ENCODE peak calls at places on chromosome 2, in five cellular contexts. One of them, this sample, is unnamed. For H3K27me3, the result is how much of the 10 kb centered on the place peaks cover.

GRCh38 chr2:99662761-99663341 is 173.0 kb upstream of the REV1 start:
- DNase-seq in IMR-90: peak
- DNase-seq in pancreas: no peak
- DNase-seq in CD8-positive, alpha-beta T cell: no peak
- DNase-seq in CD4-positive, alpha-beta memory T cell: no peak
- DNase-seq in this sample: no peak

GRCh38 chr2:112029164-112029563 is 25.9 kb upstream of the TMEM87B start:
- DNase-seq in IMR-90: no peak
- DNase-seq in pancreas: no peak
- DNase-seq in CD8-positive, alpha-beta T cell: no peak
- DNase-seq in CD4-positive, alpha-beta memory T cell: no peak
- DNase-seq in this sample: no peak

GRCh38 chr2:2919574-2920365 is 457.8 kb downstream of the EIPR1 start:
- DNase-seq in IMR-90: no peak
- DNase-seq in pancreas: no peak
- DNase-seq in CD8-positive, alpha-beta T cell: no peak
- DNase-seq in CD4-positive, alpha-beta memory T cell: no peak
- DNase-seq in this sample: no peak

GRCh38 chr2:69993708-69994107 is 32.3 kb upstream of the ASPRV1 start:
- DNase-seq in IMR-90: no peak
- DNase-seq in pancreas: no peak
- DNase-seq in CD8-positive, alpha-beta T cell: no peak
- DNase-seq in CD4-positive, alpha-beta memory T cell: no peak
- DNase-seq in this sample: no peak

GRCh38 chr2:20557635-20558034 is 93.3 kb downstream of the HS1BP3 start:
- DNase-seq in IMR-90: no peak
- DNase-seq in pancreas: no peak
- DNase-seq in CD8-positive, alpha-beta T cell: no peak
- DNase-seq in CD4-positive, alpha-beta memory T cell: no peak
- DNase-seq in this sample: no peak

GRCh38 chr2:190119257-190119656 is 56.7 kb upstream of the MSTN start:
- DNase-seq in IMR-90: no peak
- DNase-seq in pancreas: no peak
- DNase-seq in CD8-positive, alpha-beta T cell: peak
- DNase-seq in CD4-positive, alpha-beta memory T cell: no peak
- DNase-seq in this sample: no peak

GRCh38 chr2:24482256-24482971 is 8.6 kb upstream of the NCOA1 start:
- DNase-seq in IMR-90: no peak
- DNase-seq in pancreas: no peak
- DNase-seq in CD8-positive, alpha-beta T cell: no peak
- DNase-seq in CD4-positive, alpha-beta memory T cell: no peak
- DNase-seq in this sample: no peak

GRCh38 chr2:168601739-168602138 is 145.7 kb downstream of the CERS6 start:
- DNase-seq in IMR-90: no peak
- DNase-seq in pancreas: no peak
- DNase-seq in CD8-positive, alpha-beta T cell: no peak
- DNase-seq in CD4-positive, alpha-beta memory T cell: no peak
- DNase-seq in this sample: no peak

GRCh38 chr2:177553176-177553909 is 160.8 kb downstream of the AGPS start:
- DNase-seq in IMR-90: peak
- DNase-seq in pancreas: no peak
- DNase-seq in CD8-positive, alpha-beta T cell: no peak
- DNase-seq in CD4-positive, alpha-beta memory T cell: no peak
- DNase-seq in this sample: no peak

GRCh38 chr2:144517825-144518699 is 1.9 kb downstream of the ZEB2 start:
- DNase-seq in IMR-90: no peak
- DNase-seq in pancreas: no peak
- DNase-seq in CD8-positive, alpha-beta T cell: no peak
- DNase-seq in CD4-positive, alpha-beta memory T cell: no peak
- DNase-seq in this sample: no peak
- H3K27me3 ChIP-seq in IMR-90: under half
- H3K27me3 ChIP-seq in pancreas: under half
- H3K27me3 ChIP-seq in CD8-positive, alpha-beta T cell: under half
- H3K27me3 ChIP-seq in CD4-positive, alpha-beta memory T cell: under half
- H3K27me3 ChIP-seq in this sample: under half

DNA sequence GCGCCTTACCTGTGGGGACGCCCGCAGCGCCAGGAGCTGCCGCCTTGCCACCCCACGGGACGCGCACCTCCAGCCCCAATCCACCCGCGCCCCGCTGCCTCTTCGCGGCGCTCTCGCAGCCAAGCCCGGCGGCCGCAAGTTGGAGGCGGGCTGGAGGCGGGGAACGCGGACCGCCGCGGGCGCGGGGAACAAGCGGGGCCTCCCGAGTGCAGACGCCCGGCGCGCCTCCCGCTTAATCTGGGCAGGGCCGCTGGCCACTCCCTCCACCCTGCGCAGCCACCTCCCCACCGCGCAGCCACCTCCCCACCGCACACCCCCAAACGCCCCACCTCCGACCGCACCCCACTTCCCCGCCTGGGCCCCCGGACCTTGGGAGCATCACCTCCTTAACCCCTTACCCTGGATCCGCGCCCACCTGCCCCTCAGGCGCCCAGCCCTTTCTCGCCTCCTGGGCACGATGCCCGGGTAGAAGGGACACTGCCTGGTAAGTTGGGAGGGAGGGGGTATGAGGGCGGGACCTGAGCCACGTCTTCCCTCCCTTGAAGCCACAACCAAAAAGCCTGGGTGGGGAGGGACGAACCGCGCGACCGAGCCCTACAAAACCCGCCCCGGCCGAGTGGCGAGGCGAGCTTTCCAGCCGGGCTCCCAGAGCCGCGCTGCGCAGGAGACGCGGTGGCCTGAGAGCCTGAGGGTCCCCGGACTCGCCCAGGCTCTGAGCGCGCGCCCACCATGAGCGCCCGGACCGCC is at the start of the genes COL4A3 and COL4A4:
- DNase-seq in IMR-90: no peak
- DNase-seq in pancreas: peak
- DNase-seq in CD8-positive, alpha-beta T cell: no peak
- DNase-seq in CD4-positive, alpha-beta memory T cell: no peak
- DNase-seq in this sample: peak
- H3K27me3 ChIP-seq in IMR-90: under half
- H3K27me3 ChIP-seq in pancreas: under half
- H3K27me3 ChIP-seq in CD8-positive, alpha-beta T cell: under half
- H3K27me3 ChIP-seq in CD4-positive, alpha-beta memory T cell: under half
- H3K27me3 ChIP-seq in this sample: under half

GRCh38 chr2:179862898-179863458 is 1.6 kb upstream of the ZNF385B start:
- DNase-seq in IMR-90: no peak
- DNase-seq in pancreas: no peak
- DNase-seq in CD8-positive, alpha-beta T cell: no peak
- DNase-seq in CD4-positive, alpha-beta memory T cell: no peak
- DNase-seq in this sample: no peak
- H3K27me3 ChIP-seq in IMR-90: under half
- H3K27me3 ChIP-seq in pancreas: under half
- H3K27me3 ChIP-seq in CD8-positive, alpha-beta T cell: under half
- H3K27me3 ChIP-seq in CD4-positive, alpha-beta memory T cell: under half
- H3K27me3 ChIP-seq in this sample: under half

GRCh38 chr2:26848336-26849055 is 564 bp downstream of the DPYSL5 start:
- DNase-seq in IMR-90: no peak
- DNase-seq in pancreas: peak
- DNase-seq in CD8-positive, alpha-beta T cell: peak
- DNase-seq in CD4-positive, alpha-beta memory T cell: no peak
- DNase-seq in this sample: peak
- H3K27me3 ChIP-seq in IMR-90: half or more
- H3K27me3 ChIP-seq in pancreas: under half
- H3K27me3 ChIP-seq in CD8-positive, alpha-beta T cell: under half
- H3K27me3 ChIP-seq in CD4-positive, alpha-beta memory T cell: under half
- H3K27me3 ChIP-seq in this sample: half or more

This sample was measured in upper lobe of right lung.